ENCODE peak calls at places on chromosome 14, in five cellular contexts. One of them, this sample, is unnamed.

GRCh38 chr14:22159968-22160367 is 429.1 kb downstream of the DAD1 start:
- DNase-seq in nephron progenitor cell: no peak
- DNase-seq in endothelial cell of umbilical vein: no peak
- DNase-seq in astrocyte of the spinal cord: no peak
- DNase-seq in progenitor cell of endocrine pancreas: no peak
- DNase-seq in this sample: no peak

GRCh38 chr14:69354383-69355154 is 43.5 kb downstream of the ERH start:
- DNase-seq in nephron progenitor cell: no peak
- DNase-seq in endothelial cell of umbilical vein: no peak
- DNase-seq in astrocyte of the spinal cord: no peak
- DNase-seq in progenitor cell of endocrine pancreas: no peak
- DNase-seq in this sample: no peak

GRCh38 chr14:103931422-103931821 is 3.2 kb downstream of the TDRD9 start:
- DNase-seq in nephron progenitor cell: no peak
- DNase-seq in endothelial cell of umbilical vein: no peak
- DNase-seq in astrocyte of the spinal cord: no peak
- DNase-seq in progenitor cell of endocrine pancreas: no peak
- DNase-seq in this sample: no peak

GRCh38 chr14:105142651-105143450 is 25.7 kb downstream of the JAG2 start:
- DNase-seq in nephron progenitor cell: no peak
- DNase-seq in endothelial cell of umbilical vein: no peak
- DNase-seq in astrocyte of the spinal cord: no peak
- DNase-seq in progenitor cell of endocrine pancreas: no peak
- DNase-seq in this sample: no peak

GRCh38 chr14:99666533-99666932 is 17.6 kb upstream of the CYP46A1 start:
- DNase-seq in nephron progenitor cell: no peak
- DNase-seq in endothelial cell of umbilical vein: no peak
- DNase-seq in astrocyte of the spinal cord: no peak
- DNase-seq in progenitor cell of endocrine pancreas: no peak
- DNase-seq in this sample: no peak

GRCh38 chr14:76514599-76514998 is 138.7 kb downstream of the ESRRB start:
- DNase-seq in nephron progenitor cell: no peak
- DNase-seq in endothelial cell of umbilical vein: peak; percentile 16
- DNase-seq in astrocyte of the spinal cord: no peak
- DNase-seq in progenitor cell of endocrine pancreas: no peak
- DNase-seq in this sample: peak; percentile 5

GRCh38 chr14:75941030-75941429 is 40.8 kb downstream of the TGFB3 start:
- DNase-seq in nephron progenitor cell: no peak
- DNase-seq in endothelial cell of umbilical vein: peak; percentile 39
- DNase-seq in astrocyte of the spinal cord: peak; percentile 6
- DNase-seq in progenitor cell of endocrine pancreas: no peak
- DNase-seq in this sample: peak; percentile 47

GRCh38 chr14:62710811-62711210 is 334.4 kb downstream of the KCNH5 start:
- DNase-seq in nephron progenitor cell: no peak
- DNase-seq in endothelial cell of umbilical vein: no peak
- DNase-seq in astrocyte of the spinal cord: no peak
- DNase-seq in progenitor cell of endocrine pancreas: no peak
- DNase-seq in this sample: no peak

This sample was measured in cardiac fibroblast.